ENCODE peak calls at places on chromosomes 7 and 10, in four cellular contexts. C is LNCaP clone FGC, P is cardiac fibroblast, B is fibroblast of lung. M is an unnamed sample.

GRCh38 chr10:575312-576129 is 113.9 kb downstream of the DIP2C start:
- DNase-seq in B (no peak), P (no peak), C (no peak), M (no peak)

GRCh38 chr10:9848981-9849380 is 1168.7 kb upstream of the CELF2 start:
- DNase-seq in P (no peak), C (no peak), B (peak; percentile 19), M (no peak)

GRCh38 chr10:1395025-1395981 is 339.1 kb downstream of the WDR37 start:
- DNase-seq in P (no peak), C (no peak), B (no peak), M (no peak)

GRCh38 chr7:16144361-16144760 is 277.0 kb downstream of the CRPPA start:
- DNase-seq in C (no peak), P (no peak), B (no peak), M (no peak)

GRCh38 chr7:110852156-110852858 is 238.6 kb upstream of the LRRN3 start:
- DNase-seq in B (no peak), P (peak; percentile 22), C (peak; percentile 28), M (peak; percentile 19)

GRCh38 chr7:36535866-36536664 is 146.4 kb downstream of the ANLN start:
- DNase-seq in C (no peak), B (peak; percentile 80), P (no peak), M (no peak)

GRCh38 chr7:81715984-81716588 is 53.8 kb downstream of the HGF start:
- DNase-seq in C (no peak), P (peak; percentile 80), B (peak; percentile 53), M (peak; percentile 42)

GRCh38 chr10:5665380-5666323 is 743 bp downstream of the ASB13 start:
- DNase-seq in P (peak; percentile 18), B (peak; percentile 19), C (no peak), M (peak; percentile 19)

GRCh38 chr7:4235596-4235995 is 446.5 kb upstream of the FOXK1 start:
- DNase-seq in B (no peak), C (no peak), P (no peak), M (no peak)

GRCh38 chr10:69961864-69962745 is 90.5 kb upstream of the MACROH2A2 start:
- DNase-seq in P (no peak), B (no peak), C (no peak), M (no peak)

GRCh38 chr7:119483364-119483763 is 789.6 kb upstream of the KCND2 start:
- DNase-seq in P (no peak), B (no peak), C (no peak), M (no peak)

GRCh38 chr7:119482671-119483070 is 790.3 kb upstream of the KCND2 start:
- DNase-seq in B (no peak), C (no peak), P (no peak), M (no peak)

DNA sequence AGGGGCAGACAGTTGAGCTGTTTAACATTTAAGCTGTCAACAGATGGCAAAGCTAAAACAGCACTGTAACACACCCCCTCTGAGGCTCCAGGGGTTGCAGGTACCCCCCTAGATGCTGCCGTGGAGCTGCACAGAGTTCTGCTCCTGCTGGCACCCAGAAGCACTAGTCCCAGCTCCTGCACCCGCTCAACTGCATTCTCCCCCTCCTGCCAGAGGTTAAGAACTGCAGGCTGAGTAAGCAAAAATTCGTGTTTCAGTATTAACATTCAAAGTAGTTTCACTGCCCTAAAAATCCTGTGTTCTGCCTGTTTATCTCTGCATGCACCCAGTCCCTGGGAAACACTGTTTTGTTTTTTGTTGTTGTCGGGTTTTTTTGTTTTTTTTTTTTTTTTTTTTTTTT is 790.8 kb upstream of the KCND2 start:
- DNase-seq in C (no peak), P (peak; percentile 46), B (peak; percentile 2), M (peak; percentile 13)
- TF ChIP-seq CTCF in C (peak; percentile 40), P (peak; percentile 60), B (no peak), M (peak; percentile 56)

DNA sequence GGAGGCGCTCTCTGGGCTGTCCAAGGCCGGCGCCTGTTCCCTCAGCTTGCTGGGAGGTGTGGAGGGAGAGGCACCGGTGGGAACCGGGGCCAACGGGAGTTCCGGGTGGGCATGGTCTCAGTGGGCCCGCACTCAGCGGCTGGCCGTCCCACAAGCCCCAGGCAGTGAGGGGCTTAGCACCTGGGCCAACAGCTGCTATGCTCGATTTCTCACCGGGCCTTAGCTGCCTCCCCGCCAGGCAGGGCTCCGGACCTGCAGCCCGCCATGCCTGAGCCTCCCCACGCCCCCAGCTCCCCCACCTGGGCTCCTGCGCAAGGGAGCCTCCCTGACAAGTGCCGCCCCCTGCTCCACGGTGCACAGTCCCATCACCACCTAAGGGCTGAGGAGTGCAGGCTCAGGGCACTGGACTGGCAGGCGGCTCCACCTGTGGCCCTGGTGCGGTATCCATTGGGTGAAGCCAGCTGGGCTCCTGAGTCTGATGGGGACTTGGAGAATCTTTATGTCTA is 276.5 kb downstream of the SH2D4B start:
- DNase-seq in B (no peak), C (no peak), P (no peak), M (no peak)
- TF ChIP-seq CTCF in B (no peak), C (no peak), P (no peak), M (no peak)

DNA sequence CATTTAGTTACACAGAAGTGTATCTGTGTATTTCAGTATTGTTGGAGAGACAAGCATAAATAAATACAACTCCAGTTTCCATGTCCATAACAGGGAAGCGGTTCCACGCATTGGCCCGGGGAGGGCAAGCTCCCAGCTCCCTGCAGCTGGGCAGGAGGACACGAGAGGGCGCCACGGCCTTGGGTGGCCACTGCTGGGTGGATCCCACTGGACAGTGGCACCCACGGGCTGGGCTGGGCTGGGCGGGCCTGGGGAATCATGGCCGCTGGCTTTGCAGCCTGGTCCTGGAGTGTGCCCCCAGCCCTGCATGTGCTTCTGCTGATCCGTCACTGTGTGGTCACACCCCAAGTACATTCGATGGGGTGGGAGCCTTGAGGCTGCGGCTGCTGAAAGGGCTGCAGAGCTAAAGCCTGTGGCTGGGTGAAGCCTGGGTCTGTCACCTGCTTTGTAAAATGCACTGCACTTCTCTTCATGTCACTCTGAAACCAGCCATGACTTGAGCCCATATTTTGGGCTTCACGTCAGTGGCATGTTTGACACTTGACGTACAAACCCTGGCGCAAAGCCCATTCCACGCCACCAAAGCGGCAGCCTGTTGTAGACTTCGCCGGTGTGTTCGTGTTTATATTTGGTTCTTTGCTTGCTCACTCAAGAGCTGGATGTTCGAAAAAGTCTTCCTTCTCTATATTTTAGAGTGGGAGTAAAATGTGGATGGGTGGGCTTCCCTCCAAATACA is 27.5 kb downstream of the LRRC27 start:
- DNase-seq in C (no peak), B (no peak), P (no peak), M (no peak)
- TF ChIP-seq CTCF in C (peak; percentile 24), B (no peak), P (no peak), M (no peak)

GRCh38 chr10:115572740-115573455 is 479.7 kb downstream of the ATRNL1 start:
- DNase-seq in C (no peak), P (no peak), B (no peak), M (no peak)
- TF ChIP-seq CTCF in C (peak; percentile 44), P (no peak), B (no peak), M (peak; percentile 23)

GRCh38 chr7:155631155-155631554 is 13.3 kb upstream of the RBM33 start:
- DNase-seq in B (no peak), P (no peak), C (no peak), M (no peak)
- TF ChIP-seq CTCF in B (no peak), P (no peak), C (no peak), M (no peak)

GRCh38 chr7:41029072-41029492 is 673.8 kb downstream of the INHBA start:
- DNase-seq in B (peak; percentile 99), P (peak; percentile 99), C (no peak), M (peak; percentile 88)
- TF ChIP-seq CTCF in B (no peak), P (no peak), C (no peak), M (no peak)

GRCh38 chr10:88092975-88093374 is 229.6 kb downstream of the PTEN start:
- DNase-seq in C (no peak), P (no peak), B (no peak), M (no peak)

GRCh38 chr10:88095291-88095721 is 231.9 kb downstream of the PTEN start:
- DNase-seq in B (peak; percentile 73), P (no peak), C (no peak), M (peak; percentile 99)

GRCh38 chr10:88094795-88095194 is 231.4 kb downstream of the PTEN start:
- DNase-seq in B (no peak), C (no peak), P (no peak), M (no peak)

GRCh38 chr10:88095778-88096452 is 232.5 kb downstream of the PTEN start:
- DNase-seq in P (no peak), C (no peak), B (no peak), M (peak; percentile 61)

GRCh38 chr10:88097092-88097894 is 233.9 kb downstream of the PTEN start:
- DNase-seq in B (no peak), C (no peak), P (peak; percentile 52), M (no peak)
- TF ChIP-seq CTCF in B (no peak), C (no peak), P (no peak), M (no peak)

GRCh38 chr7:78226059-78226658 is 427.6 kb downstream of the PHTF2 start:
- DNase-seq in P (peak; percentile 60), C (peak; percentile 23), B (peak; percentile 23), M (peak; percentile 12)
- TF ChIP-seq CTCF in P (peak; percentile 54), C (peak; percentile 74), B (peak; percentile 49), M (peak; percentile 39)